ENCODE peak calls at places on chromosome 15, in nine cellular contexts. Z, V, M, A, O, I, Q, J and B are unnamed samples.
A peak's percentile ranks its signal among the peaks of the same experiment; 100 is the strongest.

GRCh38 chr15:96728591-96728990 is 398.1 kb downstream of the NR2F2 start:
- DNase-seq in O (no peak), I (peak; percentile 92), J (no peak), Z (no peak), V (no peak), M (no peak), A (no peak), Q (no peak), B (no peak)

GRCh38 chr15:76863693-76864092 is 41.4 kb downstream of the SCAPER start:
- DNase-seq in O (no peak), I (no peak), M (no peak), Z (no peak), A (no peak), V (no peak), J (no peak), Q (no peak), B (no peak)

GRCh38 chr15:65286704-65287514 is at the start of gene PARP16:
- DNase-seq in I (peak; percentile 87), J (peak; percentile 85), Z (peak; percentile 100), O (peak; percentile 95), A (peak; percentile 80), Q (peak; percentile 93), M (no peak), V (peak; percentile 96), B (peak; percentile 94)

GRCh38 chr15:67957435-67958139 is 96.5 kb upstream of the PIAS1 start:
- DNase-seq in M (no peak), O (no peak), I (no peak), A (no peak), V (no peak), Q (no peak), J (no peak), Z (no peak), B (no peak)

GRCh38 chr15:50181983-50182232 is at the start of gene SLC27A2:
- DNase-seq in J (no peak), A (no peak), O (peak; percentile 70), Q (no peak), V (no peak), M (no peak), I (no peak), Z (no peak), B (no peak)

GRCh38 chr15:33031324-33031736 is 163.2 kb downstream of the FMN1 start:
- DNase-seq in I (no peak), A (no peak), V (no peak), M (no peak), O (no peak), J (no peak), Z (no peak), Q (no peak), B (no peak)

GRCh38 chr15:42490743-42491539 is at the start of gene ZNF106:
- DNase-seq in M (peak; percentile 73), J (peak; percentile 67), A (peak; percentile 91), O (peak; percentile 89), V (peak; percentile 91), Z (peak; percentile 96), Q (peak; percentile 95), I (peak; percentile 88), B (peak; percentile 90)

GRCh38 chr15:71254503-71254902 is 139.2 kb downstream of the THSD4 start:
- DNase-seq in Z (no peak), V (no peak), A (no peak), M (no peak), Q (no peak), I (no peak), J (no peak), O (no peak), B (no peak)

GRCh38 chr15:96353931-96354730 is 23.6 kb downstream of the NR2F2 start:
- DNase-seq in O (no peak), J (no peak), M (no peak), V (no peak), Z (peak; percentile 79), Q (peak; percentile 81), I (peak; percentile 66), A (no peak), B (no peak)

GRCh38 chr15:62497356-62497755 is 332.3 kb upstream of the C2CD4B start:
- DNase-seq in Q (no peak), M (no peak), O (no peak), A (no peak), Z (no peak), I (no peak), J (no peak), V (no peak), B (no peak)

GRCh38 chr15:93664180-93664951 is 567.0 kb upstream of the MCTP2 start:
- DNase-seq in Z (no peak), O (no peak), J (no peak), Q (no peak), I (no peak), A (no peak), V (no peak), M (no peak), B (no peak)

GRCh38 chr15:71526061-71526460 is 284.3 kb upstream of the NR2E3 start:
- DNase-seq in V (no peak), J (no peak), A (no peak), M (no peak), Z (no peak), O (no peak), I (no peak), Q (no peak), B (no peak)

GRCh38 chr15:48680841-48681240 is 35.3 kb upstream of the FBN1 start:
- DNase-seq in M (no peak), O (no peak), V (no peak), Q (no peak), Z (no peak), A (no peak), I (no peak), J (no peak), B (no peak)

GRCh38 chr15:94749848-94750617 is 518.7 kb downstream of the MCTP2 start:
- DNase-seq in O (no peak), M (no peak), V (peak; percentile 66), Q (no peak), J (no peak), I (no peak), A (no peak), Z (no peak), B (no peak)

GRCh38 chr15:64013179-64014043 is 32.9 kb downstream of the DAPK2 start:
- DNase-seq in Z (no peak), I (no peak), M (no peak), V (no peak), A (no peak), J (no peak), O (peak; percentile 56), Q (no peak), B (no peak)

GRCh38 chr15:78213425-78213750 is 21.0 kb downstream of the ACSBG1 start:
- DNase-seq in J (no peak), M (no peak), Q (no peak), I (no peak), A (no peak), V (no peak), O (no peak), Z (no peak), B (peak; percentile 74)

GRCh38 chr15:78418681-78419080 is 19.3 kb upstream of the IREB2 start:
- DNase-seq in V (no peak), A (peak; percentile 54), M (no peak), I (no peak), Z (no peak), Q (no peak), J (no peak), O (peak; percentile 51), B (no peak)

GRCh38 chr15:100849021-100849831 is 30.4 kb upstream of the ALDH1A3 start:
- DNase-seq in Z (peak; percentile 83), A (no peak), Q (peak; percentile 40), O (peak; percentile 72), M (peak; percentile 24), J (peak; percentile 58), V (peak; percentile 77), I (no peak), B (no peak)
- TF ChIP-seq CTCF in Z (no peak), A (no peak), Q (no peak), O (no peak), M (peak; percentile 78), J (peak; percentile 33), V (no peak), I (no peak), B (no peak)

DNA sequence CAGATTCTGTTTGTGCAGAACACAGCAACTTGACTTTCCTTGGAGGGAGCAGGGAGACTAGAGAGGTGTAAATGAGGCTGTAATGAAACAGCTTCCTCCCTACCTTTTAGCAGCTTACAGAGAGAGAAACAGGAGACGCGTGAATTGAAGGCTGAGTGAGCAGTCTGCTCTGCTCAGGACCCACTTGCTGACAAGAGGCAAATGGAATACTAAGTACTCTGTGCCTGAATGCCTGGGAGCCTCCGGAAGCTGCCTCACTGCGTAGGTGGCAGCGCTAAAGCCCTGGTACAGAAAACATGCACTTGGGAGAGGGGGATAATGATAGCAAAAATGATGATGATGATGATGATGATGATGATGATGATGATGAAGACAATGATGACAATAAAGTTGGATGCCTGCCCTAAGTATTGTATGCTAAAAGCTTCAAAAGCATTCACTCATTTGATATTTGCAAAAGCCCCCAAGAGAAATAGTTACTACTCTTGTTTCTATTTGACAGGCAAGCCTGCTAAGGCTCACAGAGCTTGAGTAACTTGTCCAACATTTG is 548.9 kb downstream of the NTRK3 start:
- DNase-seq in J (no peak), A (no peak), V (no peak), I (no peak), Q (no peak), Z (no peak), M (no peak), O (no peak), B (no peak)
- TF ChIP-seq POLR2AphosphoS5 in J (no peak), A (no peak), V (no peak), I (no peak), Q (no peak), Z (no peak), M (no peak), O (no peak), B (no peak)

GRCh38 chr15:89127054-89127702 is 38.9 kb downstream of the ABHD2 start:
- DNase-seq in Q (no peak), J (no peak), O (no peak), M (no peak), Z (no peak), I (no peak), A (no peak), V (no peak), B (no peak)
- TF ChIP-seq CTCF in Q (no peak), J (no peak), O (no peak), M (no peak), Z (no peak), I (no peak), A (no peak), V (no peak), B (no peak)

DNA sequence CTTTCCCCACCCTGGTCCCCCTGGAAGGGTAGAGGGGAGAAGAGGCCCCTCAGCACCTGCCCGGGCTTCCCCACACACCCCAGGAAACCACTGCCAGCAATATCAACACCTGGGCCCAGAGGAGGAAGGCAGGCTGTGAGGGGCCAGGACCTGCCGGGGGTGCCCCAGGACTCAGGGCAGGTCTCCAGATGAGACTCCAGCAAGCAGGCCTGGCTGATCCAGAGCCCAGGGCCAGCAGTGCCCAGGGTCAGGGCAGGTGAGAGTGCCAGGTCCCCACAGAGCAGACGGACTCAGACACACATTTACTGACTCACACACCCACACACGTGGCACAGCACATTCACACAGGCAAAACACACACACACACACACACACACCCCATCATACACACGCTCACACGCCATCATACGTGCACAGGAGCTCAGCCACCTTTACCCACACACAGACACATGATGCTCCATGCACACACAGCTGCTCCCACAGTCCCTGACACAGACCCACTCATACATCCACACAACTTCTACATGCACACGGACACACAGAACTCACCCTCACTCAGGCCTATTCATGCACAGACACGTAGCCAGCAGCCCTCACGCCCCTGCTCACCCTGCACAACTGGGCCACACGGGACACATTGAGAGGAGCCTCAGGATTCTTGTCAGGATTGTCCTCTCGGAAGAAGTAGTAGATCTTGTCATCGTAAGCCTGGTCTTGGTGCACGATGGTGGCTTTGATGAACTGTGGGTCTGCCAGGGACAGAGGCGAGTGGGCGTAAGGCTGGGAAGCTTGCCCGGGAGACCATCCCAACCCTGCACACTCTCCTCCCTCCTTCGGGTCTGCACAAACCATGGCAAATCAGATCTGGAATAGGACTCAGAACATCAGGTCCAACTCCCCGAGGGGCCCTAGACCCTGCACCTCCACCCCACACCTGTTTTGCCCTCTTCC is 17.5 kb downstream of the SEMA7A start:
- DNase-seq in V (no peak), I (no peak), O (no peak), Q (no peak), A (no peak), J (no peak), M (no peak), Z (no peak), B (no peak)
- TF ChIP-seq POLR2AphosphoS5 in V (no peak), I (no peak), O (no peak), Q (no peak), A (no peak), J (no peak), M (no peak), Z (no peak), B (no peak)